ENCODE peak calls at places on chromosomes 16 and 17, in five cellular contexts. One of them, this sample, is unnamed.

GRCh38 chr16:81376880-81377279 is 62.1 kb downstream of the GAN start:
- DNase-seq in germinal center: no peak
- DNase-seq in body of pancreas: no peak
- DNase-seq in PC-9: peak
- DNase-seq in NCI-H1417: no peak
- DNase-seq in this sample: no peak

GRCh38 chr17:55304171-55304859 is 39.6 kb downstream of the HLF start:
- DNase-seq in germinal center: no peak
- DNase-seq in body of pancreas: no peak
- DNase-seq in PC-9: no peak
- DNase-seq in NCI-H1417: no peak
- DNase-seq in this sample: no peak

GRCh38 chr16:12062343-12063003 is 85.9 kb downstream of the SNX29 start:
- DNase-seq in germinal center: no peak
- DNase-seq in body of pancreas: no peak
- DNase-seq in PC-9: peak
- DNase-seq in NCI-H1417: no peak
- DNase-seq in this sample: peak

GRCh38 chr17:40309938-40310510 is 1.0 kb downstream of the RARA start:
- DNase-seq in germinal center: no peak
- DNase-seq in body of pancreas: no peak
- DNase-seq in PC-9: no peak
- DNase-seq in NCI-H1417: no peak
- DNase-seq in this sample: no peak

GRCh38 chr17:33948299-33948698 is 306.8 kb upstream of the CCL2 start:
- DNase-seq in germinal center: no peak
- DNase-seq in body of pancreas: no peak
- DNase-seq in PC-9: no peak
- DNase-seq in NCI-H1417: no peak
- DNase-seq in this sample: no peak

GRCh38 chr16:68972720-68973119 is 129.4 kb downstream of the TANGO6 start:
- DNase-seq in germinal center: no peak
- DNase-seq in body of pancreas: no peak
- DNase-seq in PC-9: peak
- DNase-seq in NCI-H1417: peak
- DNase-seq in this sample: peak

GRCh38 chr16:81604960-81605383 is 160.4 kb downstream of the CMIP start:
- DNase-seq in germinal center: no peak
- DNase-seq in body of pancreas: no peak
- DNase-seq in PC-9: no peak
- DNase-seq in NCI-H1417: peak
- DNase-seq in this sample: no peak

GRCh38 chr16:67807148-67807682 is 526 bp downstream of the TSNAXIP1 start:
- DNase-seq in germinal center: no peak
- DNase-seq in body of pancreas: no peak
- DNase-seq in PC-9: no peak
- DNase-seq in NCI-H1417: no peak
- DNase-seq in this sample: no peak

GRCh38 chr17:46929413-46929812 is 6.5 kb downstream of the GOSR2 start:
- DNase-seq in germinal center: no peak
- DNase-seq in body of pancreas: no peak
- DNase-seq in PC-9: no peak
- DNase-seq in NCI-H1417: no peak
- DNase-seq in this sample: no peak

GRCh38 chr17:67503184-67503583 is 126.1 kb downstream of the PITPNC1 start:
- DNase-seq in germinal center: no peak
- DNase-seq in body of pancreas: peak
- DNase-seq in PC-9: peak
- DNase-seq in NCI-H1417: no peak
- DNase-seq in this sample: no peak

This sample was measured in transverse colon.